ENCODE peak calls at places on chromosome 11, in four cellular contexts. L is HepG2, X is K562, U is A549. P is an unnamed sample.
A peak's percentile ranks its signal among the peaks of the same experiment; 100 is the strongest.

GRCh38 chr11:126440792-126441514 is 85.5 kb downstream of the ST3GAL4 start:
- DNase-seq in L (peak; percentile 55), X (peak; percentile 96), U (peak; percentile 79), P (no peak)

GRCh38 chr11:122253541-122254317 is 137.7 kb upstream of the BLID start:
- DNase-seq in L (no peak), X (no peak), U (no peak), P (no peak)

GRCh38 chr11:27183672-27184457 is 143.2 kb downstream of the BBOX1 start:
- DNase-seq in X (peak; percentile 29), U (peak; percentile 33), L (peak; percentile 63), P (peak; percentile 12)

GRCh38 chr11:132054822-132055221 is 684.4 kb downstream of the NTM start:
- DNase-seq in X (no peak), U (no peak), L (no peak), P (no peak)

GRCh38 chr11:100576044-100577021 is 110.8 kb upstream of the ARHGAP42 start:
- DNase-seq in X (peak; percentile 38), U (peak; percentile 21), L (peak; percentile 41), P (peak; percentile 9)

GRCh38 chr11:60925685-60926267 is 1.5 kb downstream of the TMEM132A start:
- DNase-seq in U (peak; percentile 81), X (no peak), L (no peak), P (no peak)

GRCh38 chr11:120652705-120653335 is 141.3 kb downstream of the GRIK4 start:
- DNase-seq in X (no peak), U (no peak), L (no peak), P (no peak)

GRCh38 chr11:124865902-124866851 is 945 bp downstream of the ROBO3 start:
- DNase-seq in U (peak; percentile 64), X (peak; percentile 85), L (no peak), P (no peak)

GRCh38 chr11:128938156-128938885 is 4.3 kb downstream of the TP53AIP1 start:
- DNase-seq in X (no peak), U (no peak), L (no peak), P (no peak)

GRCh38 chr11:130634981-130635473 is 186.6 kb downstream of the ADAMTS15 start:
- DNase-seq in U (no peak), L (peak; percentile 14), X (no peak), P (no peak)

GRCh38 chr11:14894657-14895598 is 2.9 kb upstream of the CYP2R1 start:
- DNase-seq in L (no peak), X (no peak), U (no peak), P (no peak)

GRCh38 chr11:103794262-103794661 is 242.2 kb upstream of the DDI1 start:
- DNase-seq in X (no peak), L (no peak), U (no peak), P (no peak)

GRCh38 chr11:96481204-96481603 is 91.4 kb downstream of the JRKL start:
- DNase-seq in L (no peak), U (no peak), X (no peak), P (no peak)

GRCh38 chr11:110776091-110776490 is 63.9 kb upstream of the ARHGAP20 start:
- DNase-seq in L (no peak), U (no peak), X (no peak), P (no peak)

GRCh38 chr11:44766112-44766971 is 39.6 kb downstream of the TSPAN18 start:
- DNase-seq in L (no peak), X (no peak), U (no peak), P (no peak)

GRCh38 chr11:76752321-76753175 is 30.6 kb upstream of the TSKU start:
- DNase-seq in U (no peak), X (peak; percentile 51), L (no peak), P (no peak)

GRCh38 chr11:26779466-26779865 is 57.6 kb upstream of the SLC5A12 start:
- DNase-seq in L (no peak), X (no peak), U (no peak), P (no peak)

GRCh38 chr11:58573451-58574104 is 2.1 kb downstream of the LPXN start:
- DNase-seq in L (no peak), U (peak; percentile 24), X (peak; percentile 11), P (no peak)

GRCh38 chr11:67352546-67353316 is 615 bp downstream of the POLD4 start:
- DNase-seq in X (peak; percentile 47), U (no peak), L (peak; percentile 20), P (no peak)

GRCh38 chr11:60740573-60740972 is 16.1 kb downstream of the MS4A18 start:
- DNase-seq in L (no peak), U (no peak), X (no peak), P (no peak)

GRCh38 chr11:101566626-101567025 is 17.2 kb downstream of the TRPC6 start:
- DNase-seq in L (no peak), X (no peak), U (no peak), P (no peak)

GRCh38 chr11:61042961-61043540 is 59.2 kb upstream of the CD5 start:
- DNase-seq in X (no peak), L (no peak), U (no peak), P (peak; percentile 61)

GRCh38 chr11:11983427-11983826 is 25.0 kb downstream of the DKK3 start:
- DNase-seq in U (no peak), X (no peak), L (no peak), P (no peak)

GRCh38 chr11:34050536-34050935 is 995 bp upstream of the CAPRIN1 start:
- DNase-seq in L (no peak), X (no peak), U (no peak), P (no peak)

GRCh38 chr11:130391692-130392091 is 36.7 kb downstream of the ADAMTS8 start:
- DNase-seq in L (no peak), U (no peak), X (no peak), P (no peak)

GRCh38 chr11:61131186-61131585 is 28.9 kb downstream of the CD5 start:
- DNase-seq in L (no peak), U (no peak), X (no peak), P (no peak)

GRCh38 chr11:124799384-124800225 is 601 bp downstream of the MSANTD2 start:
- DNase-seq in L (no peak), U (no peak), X (peak; percentile 54), P (no peak)

GRCh38 chr11:111320728-111321568 is 22.6 kb downstream of the POU2AF3 start:
- DNase-seq in X (no peak), U (no peak), L (peak; percentile 83), P (no peak)

DNA sequence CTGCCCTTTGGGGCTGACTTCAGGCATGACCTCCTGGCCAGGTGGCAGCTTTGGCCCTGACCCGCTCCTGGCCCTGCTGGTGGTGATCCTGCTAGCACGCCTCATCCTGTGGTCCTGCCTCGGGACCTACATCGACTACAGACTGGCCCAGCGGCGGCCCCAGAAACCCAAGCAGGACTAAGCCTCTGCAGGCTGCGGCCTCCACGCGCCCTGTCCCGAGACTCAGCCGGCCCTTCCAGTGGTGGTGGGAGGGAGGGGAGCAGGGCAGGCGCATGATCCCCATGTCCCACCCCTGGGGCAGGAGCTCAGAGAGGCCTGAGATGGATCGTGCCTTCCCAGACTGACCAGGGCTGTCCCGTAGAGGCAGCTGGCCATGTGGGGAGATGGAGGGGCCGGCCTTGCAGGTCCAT is 2.1 kb downstream of the SMIM38 start:
- DNase-seq in X (no peak), L (no peak), U (no peak), P (no peak)
- TF ChIP-seq CHD2 in X (no peak), L (no peak), U (no peak), P (no peak)

GRCh38 chr11:1964348-1964747 is 17.2 kb downstream of the MRPL23 start:
- DNase-seq in U (no peak), L (no peak), X (no peak), P (no peak)

GRCh38 chr11:1964955-1965354 is 17.8 kb downstream of the MRPL23 start:
- DNase-seq in L (no peak), X (no peak), U (no peak), P (no peak)

GRCh38 chr11:1967641-1968225 is 20.6 kb downstream of the MRPL23 start:
- DNase-seq in X (no peak), L (no peak), U (no peak), P (no peak)

GRCh38 chr11:1966531-1966930 is 19.4 kb downstream of the MRPL23 start:
- DNase-seq in L (no peak), U (no peak), X (no peak), P (no peak)

GRCh38 chr11:1963864-1964263 is 16.7 kb downstream of the MRPL23 start:
- DNase-seq in X (no peak), L (no peak), U (no peak), P (no peak)
- TF ChIP-seq CHD4 in X (no peak), L (no peak), U (no peak), P (no peak)

GRCh38 chr11:117818036-117818858 is 6.3 kb downstream of the FXYD2 start:
- DNase-seq in X (peak; percentile 19), U (no peak), L (no peak), P (no peak)
- TF ChIP-seq CHD2 in X (no peak), U (no peak), L (no peak), P (no peak)

GRCh38 chr11:93541154-93541553 is 2.0 kb downstream of the SMCO4 start:
- DNase-seq in U (no peak), L (no peak), X (no peak), P (no peak)
- TF ChIP-seq CHD4 in U (no peak), L (no peak), X (no peak), P (no peak)

DNA sequence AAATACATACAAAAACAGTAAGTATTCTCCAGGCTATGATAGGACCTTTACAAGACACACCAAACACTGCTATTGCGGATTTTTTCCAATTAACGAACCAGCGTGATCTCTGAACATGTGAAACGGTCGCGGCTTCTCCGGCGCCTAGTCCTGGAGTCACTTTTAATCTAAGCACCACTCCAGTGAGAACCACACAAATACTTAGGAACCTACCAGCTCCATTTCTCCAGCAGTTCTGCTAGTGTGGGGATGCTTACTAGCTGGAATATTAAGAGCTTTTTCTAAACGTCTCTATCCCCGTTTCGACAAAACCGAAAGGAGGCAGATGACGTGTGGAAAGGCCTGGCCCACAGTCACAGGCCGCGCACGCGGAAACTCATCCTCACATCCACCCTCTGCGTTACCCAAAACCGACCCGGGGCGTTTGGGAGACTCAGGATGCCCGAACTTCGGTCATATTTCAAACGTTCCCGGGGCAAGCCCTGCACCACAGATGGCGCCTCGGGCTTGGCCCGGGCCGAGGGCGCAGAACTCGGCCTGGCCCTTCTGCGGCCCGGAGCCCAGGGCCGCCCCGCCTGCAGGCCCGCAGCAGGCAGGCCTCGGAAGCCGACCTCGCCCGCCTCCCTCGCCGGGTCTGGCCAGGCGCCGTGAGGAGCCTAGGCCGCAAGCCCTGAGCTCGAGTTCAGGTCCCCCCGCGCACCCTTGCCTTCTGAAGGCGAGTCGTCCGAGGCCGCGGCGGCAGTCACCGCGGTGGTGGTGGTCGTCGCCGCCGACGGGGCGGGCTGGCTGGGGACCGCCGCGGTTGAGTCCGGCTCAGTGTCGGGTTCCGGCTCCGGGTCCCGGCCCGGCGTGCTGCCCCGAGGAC is 546 bp downstream of the FNBP4 start:
- DNase-seq in X (no peak), U (no peak), L (peak; percentile 28), P (no peak)
- TF ChIP-seq CHD2 in X (no peak), U (no peak), L (no peak), P (no peak)

GRCh38 chr11:78652866-78653265 is 78.2 kb upstream of the NARS2 start:
- DNase-seq in L (no peak), U (no peak), X (no peak), P (no peak)

GRCh38 chr11:78654866-78655265 is 80.2 kb upstream of the NARS2 start:
- DNase-seq in X (no peak), U (no peak), L (no peak), P (no peak)

GRCh38 chr11:78653294-78653909 is 78.7 kb upstream of the NARS2 start:
- DNase-seq in X (no peak), U (no peak), L (no peak), P (no peak)

GRCh38 chr11:78655561-78655960 is 80.9 kb upstream of the NARS2 start:
- DNase-seq in U (no peak), X (no peak), L (no peak), P (no peak)

GRCh38 chr11:78654071-78654470 is 79.4 kb upstream of the NARS2 start:
- DNase-seq in L (no peak), U (no peak), X (no peak), P (no peak)
- TF ChIP-seq CHD4 in L (no peak), U (no peak), X (no peak), P (no peak)

P was measured in GM12878.